ENCODE peak calls at places on chromosomes 1 and 21, in five cellular contexts. N is astrocyte of the spinal cord, F is adrenal gland, T is uterus, C is choroid plexus epithelial cell. L is an unnamed sample.

GRCh38 chr21:34904526-34905298 is 144.4 kb downstream of the RUNX1 start:
- DNase-seq in N (no peak), F (no peak), T (no peak), C (no peak), L (no peak)

GRCh38 chr1:174167404-174167803 is 8.1 kb downstream of the RABGAP1L start:
- DNase-seq in N (no peak), F (no peak), T (no peak), C (no peak), L (no peak)

GRCh38 chr1:219279017-219279770 is 105.5 kb downstream of the LYPLAL1 start:
- DNase-seq in N (peak), F (no peak), T (no peak), C (no peak), L (peak)

GRCh38 chr21:27156666-27157065 is 189.8 kb upstream of the ADAMTS5 start:
- DNase-seq in N (no peak), F (no peak), T (no peak), C (no peak), L (no peak)

GRCh38 chr1:203649551-203650011 is 22.9 kb downstream of the ATP2B4 start:
- DNase-seq in N (no peak), F (no peak), T (no peak), C (no peak), L (no peak)

GRCh38 chr1:226520640-226521355 is 27.8 kb upstream of the STUM start:
- DNase-seq in N (no peak), F (no peak), T (no peak), C (no peak), L (no peak)

GRCh38 chr1:212205006-212205405 is 80.2 kb upstream of the PPP2R5A start:
- DNase-seq in N (no peak), F (no peak), T (no peak), C (no peak), L (no peak)

GRCh38 chr1:147834189-147834588 is 68.4 kb upstream of the GJA8 start:
- DNase-seq in N (no peak), F (no peak), T (no peak), C (no peak), L (no peak)

GRCh38 chr21:42439284-42440186 is 35.8 kb downstream of the UBASH3A start:
- DNase-seq in N (no peak), F (no peak), T (no peak), C (no peak), L (no peak)

GRCh38 chr1:201649776-201650607 is 111.1 kb downstream of the NAV1 start:
- DNase-seq in N (peak), F (peak), T (peak), C (peak), L (no peak)

GRCh38 chr1:167065481-167065880 is 24.7 kb downstream of the GPA33 start:
- DNase-seq in N (no peak), F (no peak), T (no peak), C (no peak), L (no peak)

GRCh38 chr1:54547601-54548388 is at the start of gene ACOT11:
- DNase-seq in N (peak), F (peak), T (peak), C (peak), L (no peak)

GRCh38 chr1:188043536-188044245 is 1214.9 kb downstream of the PLA2G4A start:
- DNase-seq in N (peak), F (no peak), T (no peak), C (peak), L (no peak)

GRCh38 chr1:74652711-74653131 is 20.9 kb downstream of the ERICH3 start:
- DNase-seq in N (peak), F (no peak), T (peak), C (peak), L (peak)

GRCh38 chr1:244896550-244896949 is 32.2 kb upstream of the HNRNPU start:
- DNase-seq in N (peak), F (no peak), T (no peak), C (peak), L (no peak)

GRCh38 chr1:225950905-225951351 is 9.9 kb upstream of the LEFTY2 start:
- DNase-seq in N (no peak), F (no peak), T (no peak), C (no peak), L (no peak)

GRCh38 chr21:31730687-31731111 is 1.2 kb downstream of the SCAF4 start:
- DNase-seq in N (peak), F (peak), T (no peak), C (peak), L (no peak)

GRCh38 chr1:165886988-165887387 is 59.6 kb downstream of the UCK2 start:
- DNase-seq in N (no peak), F (no peak), T (no peak), C (no peak), L (no peak)

GRCh38 chr1:1359316-1359667 is 937 bp upstream of the MXRA8 start:
- DNase-seq in N (peak), F (no peak), T (peak), C (peak), L (no peak)

GRCh38 chr1:39500862-39501389 is 9.5 kb downstream of the BMP8A start:
- DNase-seq in N (no peak), F (no peak), T (no peak), C (no peak), L (peak)

GRCh38 chr1:60114735-60115318 is 41.3 kb upstream of the C1orf87 start:
- DNase-seq in N (no peak), F (no peak), T (no peak), C (no peak), L (no peak)

GRCh38 chr1:46549697-46550681 is 1.5 kb downstream of the KNCN start:
- DNase-seq in N (peak), F (no peak), T (no peak), C (peak), L (no peak)

GRCh38 chr1:180773210-180773865 is 139.4 kb upstream of the KIAA1614 start:
- DNase-seq in N (peak), F (no peak), T (no peak), C (peak), L (no peak)

GRCh38 chr1:114462963-114463362 is 48.0 kb downstream of the TRIM33 start:
- DNase-seq in N (no peak), F (no peak), T (no peak), C (no peak), L (peak)

GRCh38 chr21:33973268-33973667 is 57.7 kb upstream of the ATP5PO start:
- DNase-seq in N (no peak), F (no peak), T (no peak), C (no peak), L (no peak)

GRCh38 chr1:165842363-165843129 is 15.1 kb downstream of the UCK2 start:
- DNase-seq in N (peak), F (no peak), T (no peak), C (peak), L (no peak)

DNA sequence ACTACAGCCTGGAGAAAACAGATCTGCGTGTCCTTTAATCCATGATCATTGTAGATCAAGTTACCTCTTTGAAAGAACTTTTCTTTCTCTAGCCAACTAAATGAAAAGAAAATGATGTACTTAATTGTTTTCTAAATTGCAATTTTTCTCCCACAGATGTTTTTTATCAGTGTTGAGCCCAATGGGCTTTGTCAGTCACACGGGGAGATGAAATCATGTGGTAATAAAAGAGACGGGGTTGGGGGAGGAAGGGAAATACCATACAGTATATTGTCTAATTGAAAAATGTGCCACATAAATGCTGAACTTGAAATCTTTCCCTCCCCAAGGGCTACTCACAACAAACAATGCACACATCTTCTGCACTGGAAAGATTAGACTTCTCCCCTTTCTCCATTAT is 58.4 kb downstream of the NTMT2 start:
- DNase-seq in N (no peak), F (no peak), T (no peak), C (no peak), L (no peak)
- H3K4me3 ChIP-seq in N (no peak), F (no peak), T (no peak), C (no peak), L (no peak)

GRCh38 chr1:19153169-19153568 is 56.9 kb downstream of the UBR4 start:
- DNase-seq in N (no peak), F (no peak), T (no peak), C (no peak), L (no peak)
- TF ChIP-seq CTCF in N (peak), F (no peak), T (no peak), C (peak), L (no peak)

GRCh38 chr1:150807257-150807637 is 813 bp downstream of the CTSK start:
- DNase-seq in N (no peak), F (no peak), T (no peak), C (peak), L (no peak)

GRCh38 chr1:150809651-150810050 is 1.6 kb upstream of the CTSK start:
- DNase-seq in N (peak), F (no peak), T (peak), C (peak), L (no peak)

GRCh38 chr1:150808851-150809250 is 791 bp upstream of the CTSK start:
- DNase-seq in N (no peak), F (no peak), T (no peak), C (peak), L (no peak)

GRCh38 chr1:150807674-150808073 is 386 bp downstream of the CTSK start:
- DNase-seq in N (no peak), F (no peak), T (no peak), C (peak), L (no peak)

GRCh38 chr1:150808134-150808533 is at the start of gene CTSK:
- DNase-seq in N (no peak), F (no peak), T (peak), C (peak), L (no peak)
- H3K4me3 ChIP-seq in N (peak), F (peak), T (peak), C (peak), L (no peak)

GRCh38 chr1:160494620-160495019 is 28.4 kb downstream of the SLAMF6 start:
- DNase-seq in N (no peak), F (no peak), T (no peak), C (peak), L (no peak)
- TF ChIP-seq CTCF in N (peak), F (no peak), T (no peak), C (peak), L (peak)

GRCh38 chr1:68313736-68314594 is 81.6 kb upstream of the WLS start:
- DNase-seq in N (no peak), F (no peak), T (no peak), C (no peak), L (no peak)
- H3K4me3 ChIP-seq in N (no peak), F (no peak), T (no peak), C (no peak), L (no peak)

DNA sequence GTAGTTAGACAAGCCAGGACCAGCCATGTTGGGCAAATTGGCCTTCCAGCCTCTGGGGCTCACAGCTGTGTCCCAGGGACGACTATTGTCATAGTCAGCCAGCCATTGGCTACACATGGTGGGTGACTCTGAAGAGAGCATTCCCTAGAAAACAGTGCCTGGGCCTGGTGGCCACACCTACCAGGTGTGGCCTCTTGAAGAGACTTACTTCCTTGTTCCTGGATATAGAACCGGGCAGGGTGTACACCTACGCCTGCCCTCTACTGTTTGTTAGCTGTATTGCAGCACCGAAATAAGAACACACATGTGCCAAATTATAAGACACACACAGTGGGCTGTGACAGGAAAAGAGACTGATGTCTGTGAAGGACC is 134.6 kb upstream of the ARHGEF16 start:
- DNase-seq in N (peak), F (peak), T (no peak), C (peak), L (peak)
- TF ChIP-seq CTCF in N (peak), F (peak), T (peak), C (peak), L (peak)

GRCh38 chr1:112509660-112510178 is 954 bp downstream of the WNT2B start:
- DNase-seq in N (no peak), F (no peak), T (no peak), C (no peak), L (no peak)

GRCh38 chr1:112509005-112509659 is 367 bp downstream of the WNT2B start:
- DNase-seq in N (no peak), F (no peak), T (no peak), C (no peak), L (no peak)

GRCh38 chr1:112507896-112508241 is 896 bp upstream of the WNT2B start:
- DNase-seq in N (no peak), F (no peak), T (no peak), C (no peak), L (no peak)

GRCh38 chr1:112507336-112507735 is 1.4 kb upstream of the WNT2B start:
- DNase-seq in N (no peak), F (no peak), T (no peak), C (no peak), L (no peak)

GRCh38 chr1:112508242-112509004 is at the start of gene WNT2B:
- DNase-seq in N (no peak), F (no peak), T (no peak), C (no peak), L (no peak)
- H3K4me3 ChIP-seq in N (peak), F (peak), T (peak), C (peak), L (peak)

GRCh38 chr21:25984538-25984937 is 186.0 kb downstream of the APP start:
- DNase-seq in N (no peak), F (no peak), T (no peak), C (no peak), L (no peak)
- TF ChIP-seq CTCF in N (no peak), F (no peak), T (no peak), C (no peak), L (no peak)

GRCh38 chr1:12166834-12167492 is at the start of gene TNFRSF1B:
- DNase-seq in N (no peak), F (peak), T (peak), C (peak), L (no peak)
- H3K4me3 ChIP-seq in N (peak), F (peak), T (peak), C (peak), L (peak)

GRCh38 chr1:25873120-25873519 is 2.4 kb downstream of the PAQR7 start:
- DNase-seq in N (no peak), F (peak), T (no peak), C (peak), L (no peak)
- TF ChIP-seq CTCF in N (no peak), F (no peak), T (no peak), C (no peak), L (no peak)

L was measured in LNCaP clone FGC.